ENCODE peak calls at places on chromosomes 12 and 14, in four cellular contexts. M is HCT116, O is GM12891, Y is NCI-H1092 treated with DMSO at 0.1 percent for 48 hours. K is an unnamed sample.

GRCh38 chr12:117447665-117448366 is 86.4 kb upstream of the NOS1 start:
- DNase-seq in M (no peak), O (no peak), Y (no peak), K (no peak)

GRCh38 chr12:100964026-100964425 is 169.4 kb downstream of the ANO4 start:
- DNase-seq in M (no peak), O (no peak), Y (no peak), K (no peak)

GRCh38 chr12:33476058-33476457 is 36.4 kb upstream of the SYT10 start:
- DNase-seq in M (no peak), O (no peak), Y (no peak), K (no peak)

GRCh38 chr14:79511146-79511545 is 700.2 kb downstream of the DIO2 start:
- DNase-seq in M (no peak), O (no peak), Y (no peak), K (no peak)

GRCh38 chr12:13390381-13390856 is 193.9 kb downstream of the EMP1 start:
- DNase-seq in M (peak), O (no peak), Y (peak), K (peak)

GRCh38 chr12:52056801-52057613 is 5.8 kb downstream of the NR4A1 start:
- DNase-seq in M (no peak), O (no peak), Y (no peak), K (no peak)

GRCh38 chr12:108360487-108360886 is 21.4 kb upstream of the CMKLR1 start:
- DNase-seq in M (no peak), O (peak), Y (no peak), K (no peak)

GRCh38 chr12:130192667-130193345 is 30.5 kb downstream of the FZD10 start:
- DNase-seq in M (no peak), O (no peak), Y (no peak), K (no peak)

GRCh38 chr12:79056775-79057174 is 192.2 kb downstream of the SYT1 start:
- DNase-seq in M (no peak), O (no peak), Y (no peak), K (no peak)

GRCh38 chr14:104334812-104335161 is 196.4 kb downstream of the KIF26A start:
- DNase-seq in M (no peak), O (no peak), Y (no peak), K (no peak)

GRCh38 chr14:104266643-104267575 is 128.5 kb downstream of the KIF26A start:
- DNase-seq in M (no peak), O (no peak), Y (no peak), K (no peak)

GRCh38 chr14:69317392-69317755 is 57.4 kb downstream of the GALNT16 start:
- DNase-seq in M (no peak), O (no peak), Y (no peak), K (no peak)

GRCh38 chr14:86799244-86799647 is 1193.7 kb downstream of the GALC start:
- DNase-seq in M (no peak), O (no peak), Y (peak), K (no peak)